ENCODE peak calls at places on chromosomes 6 and 20, in four cellular contexts. G is aorta, J is breast epithelium, U is RWPE2. C is an unnamed sample. For H3K4me1, the result is how much of the 10 kb centered on the place peaks cover.

GRCh38 chr6:26064619-26065257 is 22.5 kb upstream of the HFE start:
- DNase-seq in J (no peak), G (no peak), U (no peak), C (no peak)

GRCh38 chr6:53049389-53049788 is 15.8 kb upstream of the FBXO9 start:
- DNase-seq in J (no peak), G (no peak), U (no peak), C (no peak)

GRCh38 chr6:54680531-54680930 is 166.0 kb upstream of the FAM83B start:
- DNase-seq in G (no peak), U (no peak), J (no peak), C (no peak)

GRCh38 chr6:54068694-54069093 is 42.5 kb upstream of the MLIP start:
- DNase-seq in G (no peak), J (no peak), U (no peak), C (no peak)

GRCh38 chr20:13430346-13431002 is 208.3 kb downstream of the TASP1 start:
- DNase-seq in J (no peak), U (no peak), G (no peak), C (peak)

GRCh38 chr6:23511797-23512196 is 614.2 kb upstream of the NRSN1 start:
- DNase-seq in G (no peak), U (no peak), J (no peak), C (no peak)

GRCh38 chr20:38304845-38305447 is 990 bp downstream of the BPI start:
- DNase-seq in G (peak), J (no peak), U (no peak), C (peak)

GRCh38 chr20:39534846-39535245 is 572.7 kb downstream of the DHX35 start:
- DNase-seq in G (no peak), J (no peak), U (no peak), C (no peak)

GRCh38 chr6:83985715-83986114 is 47.9 kb upstream of the MRAP2 start:
- DNase-seq in J (no peak), G (no peak), U (no peak), C (no peak)

GRCh38 chr6:131694832-131695426 is 6.3 kb downstream of the OR2A4 start:
- DNase-seq in U (no peak), J (no peak), G (no peak), C (no peak)

GRCh38 chr6:38846361-38846760 is 131.2 kb downstream of the DNAH8 start:
- DNase-seq in G (no peak), U (no peak), J (no peak), C (no peak)

GRCh38 chr6:19127085-19127484 is 710.1 kb upstream of the ID4 start:
- DNase-seq in U (no peak), G (no peak), J (no peak), C (no peak)

GRCh38 chr20:40331249-40331648 is 357.8 kb downstream of the MAFB start:
- DNase-seq in U (no peak), J (no peak), G (no peak), C (no peak)

GRCh38 chr20:25547063-25547462 is 38.3 kb downstream of the NINL start:
- DNase-seq in U (no peak), J (no peak), G (no peak), C (no peak)

GRCh38 chr20:32493356-32493755 is 91.8 kb downstream of the NOL4L start:
- DNase-seq in U (peak), J (no peak), G (peak), C (no peak)

GRCh38 chr20:2859330-2860121 is 13.8 kb upstream of the PTPRA start:
- DNase-seq in J (no peak), U (no peak), G (no peak), C (no peak)

GRCh38 chr6:142735182-142735581 is 209.8 kb downstream of the HIVEP2 start:
- DNase-seq in G (no peak), J (no peak), U (no peak), C (no peak)

GRCh38 chr6:42104095-42104806 is 38.2 kb downstream of the C6orf132 start:
- DNase-seq in U (no peak), J (no peak), G (peak), C (peak)

DNA sequence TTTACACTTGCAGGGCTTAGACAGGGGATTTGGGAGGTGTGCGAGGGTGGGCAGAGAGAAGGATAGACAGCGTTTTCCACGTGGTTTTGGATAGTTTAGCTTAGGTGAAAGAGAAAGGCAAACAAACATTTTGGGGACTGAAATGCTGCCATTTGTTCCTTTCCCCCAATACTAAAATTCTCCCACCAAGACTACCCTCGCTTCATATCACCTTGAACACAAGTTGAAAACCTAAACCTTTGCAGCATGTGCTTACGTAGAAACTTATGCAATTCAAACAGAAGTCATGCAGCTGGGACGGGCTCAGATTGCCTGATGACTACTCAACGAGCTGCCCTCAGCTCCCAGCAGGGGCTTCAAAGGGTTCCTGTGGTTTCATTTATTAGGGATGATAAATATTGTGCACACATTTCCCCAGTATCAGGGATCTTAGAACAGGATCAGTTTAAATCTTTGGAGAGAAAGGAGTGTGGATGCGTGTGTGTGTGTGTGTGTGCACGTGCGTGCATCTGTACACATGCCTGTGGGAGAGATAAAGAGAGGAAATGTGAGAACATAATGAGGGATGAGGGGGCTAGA is 77.3 kb downstream of the SLC22A23 start:
- DNase-seq in G (no peak), J (no peak), U (no peak), C (no peak)
- H3K4me1 ChIP-seq in G (under half), J (under half), U (under half), C (under half)

DNA sequence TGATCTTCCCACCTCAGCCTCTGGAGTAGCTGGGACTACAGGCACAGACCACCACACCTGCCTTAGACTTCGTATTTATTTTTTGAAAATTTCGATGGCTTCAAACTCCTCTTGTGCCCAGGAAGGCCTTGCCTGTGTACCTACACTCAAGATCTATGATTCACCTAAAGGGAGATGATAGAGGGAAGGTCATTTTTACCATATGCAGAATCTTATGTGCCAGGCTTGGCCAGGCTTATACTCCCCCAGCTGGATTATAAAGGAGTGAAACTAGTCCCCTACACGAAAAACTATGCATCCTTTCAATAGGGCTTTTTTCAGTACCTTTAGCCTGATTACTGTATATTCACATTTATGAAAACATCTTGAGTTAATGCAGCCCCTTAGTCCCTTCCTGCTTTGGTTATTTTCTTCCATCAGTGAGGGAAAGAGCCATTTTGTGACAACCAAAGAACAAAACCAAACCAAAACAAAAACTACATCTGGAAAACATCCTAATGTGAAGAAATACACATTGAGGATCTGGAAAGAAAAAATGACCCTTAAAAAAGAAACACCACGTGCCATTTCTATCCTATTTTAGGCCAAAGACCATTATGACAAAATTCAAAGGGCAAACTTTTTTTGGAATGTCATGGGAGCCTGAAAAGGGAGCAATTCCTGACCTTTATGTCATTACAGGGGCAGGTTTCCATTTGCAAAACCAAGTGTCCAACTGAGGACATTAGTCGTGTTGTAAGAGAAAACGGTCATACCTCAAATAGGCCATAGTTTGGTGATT is 34.7 kb downstream of the RIPOR2 start:
- DNase-seq in U (no peak), G (no peak), J (no peak), C (no peak)
- H3K4me1 ChIP-seq in U (under half), G (under half), J (under half), C (under half)

GRCh38 chr6:36679043-36679821 is 718 bp downstream of the CDKN1A start:
- DNase-seq in J (peak), G (peak), U (no peak), C (peak)

GRCh38 chr6:36678488-36679042 is at the start of gene CDKN1A:
- DNase-seq in J (peak), G (peak), U (peak), C (peak)

GRCh38 chr6:36676142-36677058 is 2.1 kb upstream of the CDKN1A start:
- DNase-seq in U (no peak), G (no peak), J (no peak), C (no peak)

GRCh38 chr6:36677059-36677749 is 1.3 kb upstream of the CDKN1A start:
- DNase-seq in J (no peak), U (no peak), G (no peak), C (no peak)

DNA sequence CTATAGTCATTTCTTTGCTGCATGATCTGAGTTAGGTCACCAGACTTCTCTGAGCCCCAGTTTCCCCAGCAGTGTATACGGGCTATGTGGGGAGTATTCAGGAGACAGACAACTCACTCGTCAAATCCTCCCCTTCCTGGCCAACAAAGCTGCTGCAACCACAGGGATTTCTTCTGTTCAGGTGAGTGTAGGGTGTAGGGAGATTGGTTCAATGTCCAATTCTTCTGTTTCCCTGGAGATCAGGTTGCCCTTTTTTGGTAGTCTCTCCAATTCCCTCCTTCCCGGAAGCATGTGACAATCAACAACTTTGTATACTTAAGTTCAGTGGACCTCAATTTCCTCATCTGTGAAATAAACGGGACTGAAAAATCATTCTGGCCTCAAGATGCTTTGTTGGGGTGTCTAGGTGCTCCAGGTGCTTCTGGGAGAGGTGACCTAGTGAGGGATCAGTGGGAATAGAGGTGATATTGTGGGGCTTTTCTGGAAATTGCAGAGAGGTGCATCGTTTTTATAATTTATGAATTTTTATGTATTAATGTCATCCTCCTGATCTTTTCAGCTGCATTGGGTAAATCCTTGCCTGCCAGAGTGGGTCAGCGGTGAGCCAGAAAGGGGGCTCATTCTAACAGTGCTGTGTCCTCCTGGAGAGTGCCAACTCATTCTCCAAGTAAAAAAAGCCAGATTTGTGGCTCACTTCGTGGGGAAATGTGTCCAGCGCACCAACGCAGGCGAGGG is 594 bp upstream of the CDKN1A start:
- DNase-seq in U (no peak), J (no peak), G (no peak), C (no peak)
- H3K4me1 ChIP-seq in U (half or more), J (under half), G (under half), C (under half)

DNA sequence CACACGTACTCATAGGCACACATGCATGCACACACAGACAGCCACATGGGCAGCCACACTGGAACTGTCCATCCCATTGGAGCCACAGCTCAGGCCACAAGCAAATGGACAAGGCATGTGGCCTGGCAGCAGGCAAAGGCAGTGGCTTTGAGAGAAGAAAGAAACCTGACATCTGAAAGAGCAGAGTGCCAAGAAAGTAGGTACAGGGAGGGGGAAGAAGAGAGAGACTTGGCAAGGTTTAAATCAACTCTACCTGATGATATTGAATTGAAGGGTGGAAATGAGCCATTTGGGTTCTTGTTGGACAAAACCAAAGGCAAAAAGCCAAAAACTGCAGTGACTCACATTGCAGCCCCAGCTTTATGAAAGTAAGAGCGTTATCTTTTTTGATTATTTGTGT is 142.7 kb downstream of the PCSK2 start:
- DNase-seq in J (no peak), G (no peak), U (no peak), C (no peak)
- H3K4me1 ChIP-seq in J (under half), G (under half), U (under half), C (under half)

DNA sequence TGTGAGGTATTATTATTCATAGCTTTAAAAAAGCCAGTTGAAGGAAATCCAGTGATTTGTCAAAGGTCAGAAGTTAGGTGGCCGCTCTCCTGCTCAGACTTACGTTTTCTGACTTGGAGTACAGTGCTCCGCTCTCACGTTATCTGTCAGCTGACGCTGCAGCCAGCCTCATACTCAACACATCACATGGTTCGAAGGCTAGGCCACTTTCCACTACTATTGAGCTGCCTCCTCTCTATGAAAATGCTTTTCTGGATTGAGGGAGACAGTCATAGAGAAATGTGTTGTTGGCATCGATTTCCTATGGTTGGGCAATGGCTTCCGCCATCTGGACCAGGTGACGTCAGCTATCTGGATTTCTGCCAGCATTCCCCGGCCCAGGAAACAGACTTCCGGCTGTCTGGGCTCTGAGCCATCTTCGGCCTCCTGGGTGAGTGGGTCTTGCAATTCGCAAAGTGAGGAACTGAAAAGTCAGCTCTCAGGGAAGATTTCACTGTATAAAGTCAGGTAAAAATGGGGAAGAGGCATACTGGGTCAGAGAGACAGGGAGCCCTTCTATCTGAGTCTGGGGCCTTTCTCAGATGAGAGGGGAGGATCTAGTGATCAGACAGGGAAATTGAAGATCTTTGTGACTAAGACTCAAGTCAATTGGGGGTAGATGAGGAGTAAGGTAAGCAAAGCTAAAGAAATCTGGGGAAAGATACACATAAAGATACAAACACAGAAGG is 37.5 kb upstream of the IER3 start:
- DNase-seq in J (peak), G (peak), U (peak), C (peak)
- H3K4me1 ChIP-seq in J (under half), G (under half), U (under half), C (half or more)

DNA sequence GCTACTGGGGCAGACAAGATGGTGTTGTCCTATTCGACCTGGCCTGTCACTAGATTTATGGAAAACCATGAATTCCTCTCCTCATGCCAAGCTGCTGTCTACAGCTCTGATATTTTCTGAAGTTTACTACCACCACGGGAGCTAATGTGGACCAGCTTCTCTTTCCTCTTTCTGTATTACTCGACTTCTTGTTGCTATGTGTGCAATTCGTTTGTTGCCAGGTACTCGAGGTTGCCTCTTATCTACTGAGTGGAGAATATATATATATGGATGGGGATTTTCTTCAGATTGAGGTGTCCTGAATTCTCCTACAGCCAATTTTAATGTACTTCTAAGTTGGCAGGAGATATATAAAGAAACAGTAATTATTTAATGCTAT is 34.7 kb downstream of the MAN1A1 start:
- DNase-seq in U (no peak), J (no peak), G (no peak), C (no peak)
- H3K4me1 ChIP-seq in U (under half), J (under half), G (under half), C (half or more)

DNA sequence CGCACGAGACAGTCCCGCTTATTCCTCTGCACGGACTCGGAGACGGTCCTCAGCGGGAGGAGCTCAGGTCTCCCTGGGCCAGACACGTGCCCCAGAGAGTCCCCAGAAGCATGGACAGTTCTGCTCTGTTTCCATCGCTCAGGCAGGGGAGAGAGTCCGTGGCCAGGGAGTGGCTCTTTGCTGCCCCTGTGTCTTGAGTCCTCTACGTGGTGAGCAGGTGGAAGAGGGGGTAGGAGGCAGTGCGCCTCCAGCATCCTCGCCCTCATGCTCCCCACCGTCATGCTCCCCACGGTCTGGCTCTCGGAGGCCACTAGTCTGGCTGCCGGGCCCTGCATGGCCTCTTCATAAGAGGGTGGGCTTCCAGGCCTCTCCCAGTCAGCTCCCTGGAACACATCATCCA is 8.9 kb downstream of the TAGAP start:
- DNase-seq in U (no peak), J (no peak), G (no peak), C (no peak)
- H3K4me1 ChIP-seq in U (under half), J (under half), G (under half), C (half or more)

GRCh38 chr20:36106606-36107005 is 47.9 kb upstream of the EPB41L1 start:
- DNase-seq in U (no peak), J (no peak), G (peak), C (peak)

GRCh38 chr20:36109251-36109947 is 45.1 kb upstream of the EPB41L1 start:
- DNase-seq in G (no peak), J (no peak), U (no peak), C (no peak)

GRCh38 chr20:36104856-36105255 is 49.7 kb upstream of the EPB41L1 start:
- DNase-seq in U (no peak), G (peak), J (no peak), C (no peak)

GRCh38 chr20:36105731-36106226 is 48.8 kb upstream of the EPB41L1 start:
- DNase-seq in J (no peak), U (no peak), G (peak), C (peak)

DNA sequence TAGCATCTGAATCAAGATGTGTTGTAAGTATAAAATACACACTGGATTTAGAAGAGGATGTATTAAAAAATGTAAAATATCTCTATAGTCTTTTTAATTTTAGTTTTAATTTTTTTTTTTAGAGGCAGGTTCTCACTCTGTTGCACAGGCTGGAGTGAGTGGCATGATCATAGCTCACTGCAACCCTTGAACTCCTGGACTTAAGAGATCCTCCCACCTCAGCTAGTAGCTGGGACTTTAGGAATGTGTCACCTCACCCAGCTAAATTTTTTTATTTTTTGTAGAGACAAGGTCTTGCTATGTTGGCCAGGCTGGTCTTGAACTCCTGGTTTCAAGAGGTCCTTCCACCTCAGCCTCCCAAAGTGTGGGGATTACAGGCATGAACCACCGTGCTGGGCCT is 46.7 kb upstream of the EPB41L1 start:
- DNase-seq in G (no peak), U (no peak), J (no peak), C (no peak)
- H3K4me1 ChIP-seq in G (under half), U (under half), J (under half), C (under half)

GRCh38 chr6:163711615-163712568 is 297.4 kb downstream of the QKI start:
- DNase-seq in J (no peak), G (peak), U (no peak), C (no peak)

GRCh38 chr6:163712981-163713380 is 298.5 kb downstream of the QKI start:
- DNase-seq in J (no peak), U (no peak), G (peak), C (no peak)

GRCh38 chr6:163715846-163716245 is 301.3 kb downstream of the QKI start:
- DNase-seq in U (no peak), G (no peak), J (no peak), C (no peak)

GRCh38 chr6:163712569-163712966 is 298.1 kb downstream of the QKI start:
- DNase-seq in G (no peak), J (no peak), U (no peak), C (no peak)

DNA sequence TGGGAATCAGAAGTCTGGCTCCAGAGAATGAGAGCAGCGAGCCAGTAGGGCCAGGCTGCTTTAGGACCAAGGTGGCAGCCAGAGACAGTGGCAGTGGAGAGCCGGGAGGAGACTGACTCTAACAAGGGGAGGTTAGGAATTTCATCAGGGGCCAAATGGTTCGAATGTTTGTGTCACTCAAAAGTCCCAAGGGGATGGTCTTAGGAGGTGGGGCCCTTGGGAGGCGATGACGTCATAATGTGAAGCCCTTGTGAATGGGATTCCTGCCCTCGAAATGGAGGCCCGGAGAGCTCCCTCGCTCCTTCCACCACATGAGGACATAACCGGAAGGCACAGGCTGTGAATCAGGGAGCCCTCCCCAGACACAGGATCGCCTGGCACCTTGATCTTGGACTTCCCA is 299.7 kb downstream of the QKI start:
- DNase-seq in U (no peak), G (no peak), J (no peak), C (no peak)
- H3K4me1 ChIP-seq in U (under half), G (under half), J (under half), C (under half)